ENCODE peak calls at places on chromosomes 16 and 17, in five cellular contexts. One of them, this sample, is unnamed.

GRCh38 chr16:9225527-9226316 is 134.3 kb downstream of the HAPSTR1 start:
- DNase-seq in stomach: no peak
- DNase-seq in adrenal gland: no peak
- DNase-seq in uterus: no peak
- DNase-seq in GM12878: no peak
- DNase-seq in this sample: peak

GRCh38 chr17:81845361-81845760 is 10.5 kb upstream of the PPP1R27 start:
- DNase-seq in stomach: no peak
- DNase-seq in adrenal gland: no peak
- DNase-seq in uterus: no peak
- DNase-seq in GM12878: no peak
- DNase-seq in this sample: no peak

GRCh38 chr17:1365445-1366039 is 34.5 kb downstream of the YWHAE start:
- DNase-seq in stomach: peak
- DNase-seq in adrenal gland: peak
- DNase-seq in uterus: peak
- DNase-seq in GM12878: peak
- DNase-seq in this sample: peak

GRCh38 chr17:924711-925480 is 54.7 kb downstream of the NXN start:
- DNase-seq in stomach: peak
- DNase-seq in adrenal gland: no peak
- DNase-seq in uterus: no peak
- DNase-seq in GM12878: no peak
- DNase-seq in this sample: no peak

GRCh38 chr16:52497067-52497816 is 49.7 kb downstream of the TOX3 start:
- DNase-seq in stomach: no peak
- DNase-seq in adrenal gland: no peak
- DNase-seq in uterus: no peak
- DNase-seq in GM12878: no peak
- DNase-seq in this sample: no peak

GRCh38 chr16:84718-85452 is 6.9 kb downstream of the MPG start:
- DNase-seq in stomach: peak
- DNase-seq in adrenal gland: peak
- DNase-seq in uterus: peak
- DNase-seq in GM12878: peak
- DNase-seq in this sample: peak

GRCh38 chr17:17855976-17856375 is 19.2 kb upstream of the SREBF1 start:
- DNase-seq in stomach: no peak
- DNase-seq in adrenal gland: peak
- DNase-seq in uterus: no peak
- DNase-seq in GM12878: no peak
- DNase-seq in this sample: no peak

GRCh38 chr17:67492824-67493490 is 115.9 kb downstream of the PITPNC1 start:
- DNase-seq in stomach: no peak
- DNase-seq in adrenal gland: no peak
- DNase-seq in uterus: no peak
- DNase-seq in GM12878: no peak
- DNase-seq in this sample: no peak

GRCh38 chr17:69448431-69449102 is 34.1 kb downstream of the MAP2K6 start:
- DNase-seq in stomach: no peak
- DNase-seq in adrenal gland: peak
- DNase-seq in uterus: no peak
- DNase-seq in GM12878: no peak
- DNase-seq in this sample: no peak

GRCh38 chr16:83187404-83187803 is 560.6 kb downstream of the CDH13 start:
- DNase-seq in stomach: no peak
- DNase-seq in adrenal gland: no peak
- DNase-seq in uterus: no peak
- DNase-seq in GM12878: no peak
- DNase-seq in this sample: peak

GRCh38 chr17:81396722-81397313 is 1.6 kb downstream of the BAHCC1 start:
- DNase-seq in stomach: peak
- DNase-seq in adrenal gland: no peak
- DNase-seq in uterus: no peak
- DNase-seq in GM12878: no peak
- DNase-seq in this sample: no peak

GRCh38 chr16:50626868-50627267 is 54.2 kb downstream of the SNX20 start:
- DNase-seq in stomach: no peak
- DNase-seq in adrenal gland: no peak
- DNase-seq in uterus: no peak
- DNase-seq in GM12878: no peak
- DNase-seq in this sample: no peak

GRCh38 chr16:83899978-83900377 is 1.1 kb downstream of the MLYCD start:
- DNase-seq in stomach: no peak
- DNase-seq in adrenal gland: no peak
- DNase-seq in uterus: no peak
- DNase-seq in GM12878: no peak
- DNase-seq in this sample: no peak

GRCh38 chr16:65062736-65063583 is 58.9 kb downstream of the CDH11 start:
- DNase-seq in stomach: no peak
- DNase-seq in adrenal gland: no peak
- DNase-seq in uterus: no peak
- DNase-seq in GM12878: no peak
- DNase-seq in this sample: no peak

GRCh38 chr16:84774810-84775209 is 45.0 kb upstream of the CRISPLD2 start:
- DNase-seq in stomach: no peak
- DNase-seq in adrenal gland: peak
- DNase-seq in uterus: peak
- DNase-seq in GM12878: no peak
- DNase-seq in this sample: peak

GRCh38 chr17:44221072-44221861 is 1.8 kb upstream of the UBTF start:
- DNase-seq in stomach: peak
- DNase-seq in adrenal gland: peak
- DNase-seq in uterus: peak
- DNase-seq in GM12878: no peak
- DNase-seq in this sample: peak

GRCh38 chr16:11135167-11135973 is 120.6 kb downstream of the SOCS1 start:
- DNase-seq in stomach: no peak
- DNase-seq in adrenal gland: no peak
- DNase-seq in uterus: no peak
- DNase-seq in GM12878: no peak
- DNase-seq in this sample: no peak

GRCh38 chr17:21218101-21218500 is 4.1 kb upstream of the TMEM11 start:
- DNase-seq in stomach: no peak
- DNase-seq in adrenal gland: no peak
- DNase-seq in uterus: no peak
- DNase-seq in GM12878: no peak
- DNase-seq in this sample: peak

GRCh38 chr17:40173778-40174135 is 3.5 kb upstream of the RAPGEFL1 start:
- DNase-seq in stomach: no peak
- DNase-seq in adrenal gland: no peak
- DNase-seq in uterus: no peak
- DNase-seq in GM12878: no peak
- DNase-seq in this sample: no peak

GRCh38 chr17:39647242-39647641 is 10.3 kb downstream of the STARD3 start:
- DNase-seq in stomach: no peak
- DNase-seq in adrenal gland: no peak
- DNase-seq in uterus: no peak
- DNase-seq in GM12878: no peak
- DNase-seq in this sample: no peak

GRCh38 chr17:60792250-60792898 is 114.7 kb downstream of the BCAS3 start:
- DNase-seq in stomach: no peak
- DNase-seq in adrenal gland: no peak
- DNase-seq in uterus: no peak
- DNase-seq in GM12878: no peak
- DNase-seq in this sample: no peak

GRCh38 chr16:55056585-55057520 is 126.2 kb downstream of the IRX5 start:
- DNase-seq in stomach: no peak
- DNase-seq in adrenal gland: no peak
- DNase-seq in uterus: no peak
- DNase-seq in GM12878: no peak
- DNase-seq in this sample: no peak

GRCh38 chr16:75097191-75097761 is 19.3 kb downstream of the LDHD start:
- DNase-seq in stomach: no peak
- DNase-seq in adrenal gland: no peak
- DNase-seq in uterus: no peak
- DNase-seq in GM12878: no peak
- DNase-seq in this sample: no peak

GRCh38 chr17:76911299-76912007 is 43.2 kb downstream of the MGAT5B start:
- DNase-seq in stomach: no peak
- DNase-seq in adrenal gland: no peak
- DNase-seq in uterus: no peak
- DNase-seq in GM12878: no peak
- DNase-seq in this sample: no peak

GRCh38 chr16:49496656-49497055 is 123.1 kb downstream of the C16orf78 start:
- DNase-seq in stomach: no peak
- DNase-seq in adrenal gland: no peak
- DNase-seq in uterus: no peak
- DNase-seq in GM12878: no peak
- DNase-seq in this sample: no peak

GRCh38 chr17:30524847-30525246 is 47.6 kb downstream of the GOSR1 start:
- DNase-seq in stomach: no peak
- DNase-seq in adrenal gland: no peak
- DNase-seq in uterus: no peak
- DNase-seq in GM12878: no peak
- DNase-seq in this sample: no peak

GRCh38 chr17:40179923-40180659 is 2.8 kb downstream of the RAPGEFL1 start:
- DNase-seq in stomach: no peak
- DNase-seq in adrenal gland: no peak
- DNase-seq in uterus: no peak
- DNase-seq in GM12878: no peak
- DNase-seq in this sample: peak

GRCh38 chr17:78781339-78782304 is at the start of gene CYTH1:
- DNase-seq in stomach: peak
- DNase-seq in adrenal gland: peak
- DNase-seq in uterus: peak
- DNase-seq in GM12878: no peak
- DNase-seq in this sample: no peak

GRCh38 chr16:30923554-30924085 is at the start of gene FBXL19:
- DNase-seq in stomach: no peak
- DNase-seq in adrenal gland: peak
- DNase-seq in uterus: no peak
- DNase-seq in GM12878: no peak
- DNase-seq in this sample: no peak
- TF ChIP-seq POLR2A in stomach: no peak
- TF ChIP-seq POLR2A in adrenal gland: no peak
- TF ChIP-seq POLR2A in uterus: no peak
- TF ChIP-seq POLR2A in GM12878: no peak
- TF ChIP-seq POLR2A in this sample: peak

GRCh38 chr17:7841622-7842379 is 7.8 kb downstream of the KDM6B start:
- DNase-seq in stomach: peak
- DNase-seq in adrenal gland: peak
- DNase-seq in uterus: peak
- DNase-seq in GM12878: no peak
- DNase-seq in this sample: peak

GRCh38 chr17:7841309-7841621 is 7.2 kb downstream of the KDM6B start:
- DNase-seq in stomach: no peak
- DNase-seq in adrenal gland: no peak
- DNase-seq in uterus: no peak
- DNase-seq in GM12878: no peak
- DNase-seq in this sample: no peak

GRCh38 chr17:7843536-7844291 is 9.7 kb downstream of the KDM6B start:
- DNase-seq in stomach: peak
- DNase-seq in adrenal gland: peak
- DNase-seq in uterus: peak
- DNase-seq in GM12878: peak
- DNase-seq in this sample: peak

GRCh38 chr17:7842950-7843535 is 9.0 kb downstream of the KDM6B start:
- DNase-seq in stomach: peak
- DNase-seq in adrenal gland: peak
- DNase-seq in uterus: peak
- DNase-seq in GM12878: no peak
- DNase-seq in this sample: no peak

DNA sequence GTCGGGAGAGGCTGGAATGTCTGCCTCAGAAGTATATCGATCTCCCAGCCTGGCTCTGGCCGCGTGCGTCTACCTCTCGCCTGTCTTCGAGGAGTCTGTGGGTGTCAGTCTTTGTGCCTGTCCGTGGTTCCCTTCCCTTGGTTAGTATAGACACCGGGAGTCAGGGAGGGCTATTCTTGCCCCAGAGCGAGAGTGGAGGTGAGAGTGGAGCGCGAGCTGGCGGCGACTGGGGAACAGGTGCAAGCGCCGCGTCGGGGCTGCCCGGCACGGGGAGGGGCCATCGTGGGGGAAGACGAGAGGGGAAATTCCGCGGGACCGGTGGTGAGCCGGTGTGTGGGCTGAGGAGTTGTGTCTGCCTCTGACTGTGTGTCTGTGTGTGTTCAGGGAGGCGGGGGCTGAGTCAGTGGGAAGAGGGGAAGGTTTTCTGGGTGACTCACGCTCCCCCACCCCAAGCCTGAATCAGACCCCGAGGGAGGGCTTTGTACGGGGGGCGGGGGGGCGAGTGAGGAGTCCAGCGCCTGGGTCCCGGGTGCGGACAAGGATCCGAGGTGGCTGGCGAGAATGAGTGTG is 8.4 kb downstream of the KDM6B start:
- DNase-seq in stomach: peak
- DNase-seq in adrenal gland: peak
- DNase-seq in uterus: peak
- DNase-seq in GM12878: no peak
- DNase-seq in this sample: no peak
- TF ChIP-seq POLR2A in stomach: no peak
- TF ChIP-seq POLR2A in adrenal gland: peak
- TF ChIP-seq POLR2A in uterus: no peak
- TF ChIP-seq POLR2A in GM12878: peak
- TF ChIP-seq POLR2A in this sample: peak

GRCh38 chr17:3659541-3660111 is 8.8 kb downstream of the TAX1BP3 start:
- DNase-seq in stomach: peak
- DNase-seq in adrenal gland: peak
- DNase-seq in uterus: peak
- DNase-seq in GM12878: no peak
- DNase-seq in this sample: peak

GRCh38 chr17:3665834-3666233 is 2.5 kb downstream of the TAX1BP3 start:
- DNase-seq in stomach: no peak
- DNase-seq in adrenal gland: no peak
- DNase-seq in uterus: no peak
- DNase-seq in GM12878: no peak
- DNase-seq in this sample: no peak

GRCh38 chr17:3660311-3660891 is 8.0 kb downstream of the TAX1BP3 start:
- DNase-seq in stomach: peak
- DNase-seq in adrenal gland: peak
- DNase-seq in uterus: peak
- DNase-seq in GM12878: no peak
- DNase-seq in this sample: no peak

GRCh38 chr17:3666516-3666915 is 1.9 kb downstream of the TAX1BP3 start:
- DNase-seq in stomach: no peak
- DNase-seq in adrenal gland: no peak
- DNase-seq in uterus: no peak
- DNase-seq in GM12878: no peak
- DNase-seq in this sample: no peak

GRCh38 chr17:3663102-3664011 is 5.0 kb downstream of the TAX1BP3 start:
- DNase-seq in stomach: no peak
- DNase-seq in adrenal gland: no peak
- DNase-seq in uterus: no peak
- DNase-seq in GM12878: no peak
- DNase-seq in this sample: no peak
- TF ChIP-seq POLR2A in stomach: no peak
- TF ChIP-seq POLR2A in adrenal gland: no peak
- TF ChIP-seq POLR2A in uterus: no peak
- TF ChIP-seq POLR2A in GM12878: no peak
- TF ChIP-seq POLR2A in this sample: no peak

DNA sequence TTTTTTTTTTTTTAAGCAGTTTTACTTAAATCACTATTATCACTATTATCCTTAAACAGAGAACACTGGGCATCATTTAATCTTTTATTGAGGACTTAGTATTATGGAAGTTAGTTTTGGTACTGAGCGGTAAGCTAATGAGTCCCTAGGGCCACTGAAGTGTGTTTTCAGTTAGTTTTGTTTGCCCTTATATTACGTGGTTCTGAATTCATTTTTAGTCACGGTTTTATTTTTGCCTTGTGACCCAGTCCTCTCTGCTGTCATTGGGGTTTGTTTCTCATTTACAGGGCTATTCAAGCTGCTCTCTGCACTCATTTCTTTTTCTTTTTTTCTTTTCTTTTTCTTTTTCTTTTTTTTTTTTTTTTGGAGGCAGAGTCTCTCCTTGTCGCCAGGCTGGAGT is 17.3 kb downstream of the RABEP1 start:
- DNase-seq in stomach: no peak
- DNase-seq in adrenal gland: no peak
- DNase-seq in uterus: no peak
- DNase-seq in GM12878: no peak
- DNase-seq in this sample: no peak
- TF ChIP-seq POLR2A in stomach: no peak
- TF ChIP-seq POLR2A in adrenal gland: no peak
- TF ChIP-seq POLR2A in uterus: no peak
- TF ChIP-seq POLR2A in GM12878: no peak
- TF ChIP-seq POLR2A in this sample: no peak